ENCODE peak calls at places on chromosome 18, in four cellular contexts. G is fibroblast of the conjunctiva, P is WTC11, F is NCI-H748 treated with DMSO at 0.1 percent for 48 hours. O is an unnamed sample.

GRCh38 chr18:56770873-56771272 is 119.7 kb downstream of the WDR7 start:
- DNase-seq in G (no peak), P (no peak), F (no peak), O (no peak)

GRCh38 chr18:40866013-40866644 is 1088.9 kb upstream of the PIK3C3 start:
- DNase-seq in G (peak), P (no peak), F (peak), O (no peak)

GRCh38 chr18:44729631-44730101 is 49.0 kb downstream of the SETBP1 start:
- DNase-seq in G (no peak), P (no peak), F (no peak), O (no peak)

GRCh38 chr18:2653467-2653866 is 2.1 kb upstream of the SMCHD1 start:
- DNase-seq in G (no peak), P (no peak), F (no peak), O (no peak)

GRCh38 chr18:61589053-61589723 is 256.0 kb downstream of the CDH20 start:
- DNase-seq in G (no peak), P (no peak), F (no peak), O (no peak)

GRCh38 chr18:61991201-61991600 is 98.4 kb upstream of the RNF152 start:
- DNase-seq in G (no peak), P (no peak), F (no peak), O (no peak)

GRCh38 chr18:30403278-30403677 is 639.3 kb downstream of the DSC3 start:
- DNase-seq in G (no peak), P (no peak), F (no peak), O (no peak)

GRCh38 chr18:79985172-79985571 is 3.2 kb downstream of the TXNL4A start:
- DNase-seq in G (no peak), P (no peak), F (no peak), O (no peak)

GRCh38 chr18:44725300-44726096 is 44.8 kb downstream of the SETBP1 start:
- DNase-seq in G (no peak), P (no peak), F (no peak), O (no peak)

GRCh38 chr18:13245481-13246000 is 27.0 kb downstream of the LDLRAD4 start:
- DNase-seq in G (no peak), P (no peak), F (no peak), O (no peak)